ENCODE peak calls at places on chromosomes 16 and 17, in four cellular contexts. Y, M, W and T are unnamed samples.

GRCh38 chr17:31678431-31678830 is 180.6 kb downstream of the COPRS start:
- DNase-seq in Y (peak; percentile 41), M (no peak), W (no peak), T (no peak)

GRCh38 chr17:29585080-29585751 is 4.2 kb downstream of the GIT1 start:
- DNase-seq in Y (no peak), M (no peak), W (no peak), T (no peak)

GRCh38 chr16:17470002-17470870 is 524 bp downstream of the XYLT1 start:
- DNase-seq in Y (no peak), M (no peak), W (peak; percentile 50), T (no peak)

GRCh38 chr17:58249270-58250133 is 11.1 kb downstream of the LPO start:
- DNase-seq in Y (peak; percentile 31), M (peak; percentile 24), W (peak; percentile 96), T (peak; percentile 95)

GRCh38 chr16:82282662-82283061 is 112.6 kb upstream of the MPHOSPH6 start:
- DNase-seq in Y (no peak), M (no peak), W (no peak), T (no peak)

GRCh38 chr16:81697321-81697885 is 81.7 kb upstream of the PLCG2 start:
- DNase-seq in Y (peak; percentile 54), M (peak; percentile 45), W (peak; percentile 68), T (peak; percentile 59)

GRCh38 chr16:54268340-54268739 is 18.2 kb downstream of the IRX3 start:
- DNase-seq in Y (no peak), M (peak; percentile 68), W (no peak), T (no peak)

GRCh38 chr17:17780941-17781590 is 55.7 kb downstream of the SREBF1 start:
- DNase-seq in Y (peak; percentile 65), M (no peak), W (no peak), T (no peak)

GRCh38 chr17:42402121-42402516 is 13.9 kb upstream of the STAT3 start:
- DNase-seq in Y (peak; percentile 57), M (no peak), W (no peak), T (no peak)

GRCh38 chr17:77869665-77870132 is 88.8 kb upstream of the TNRC6C start:
- DNase-seq in Y (no peak), M (no peak), W (no peak), T (no peak)

GRCh38 chr17:81646869-81647600 is 9.3 kb downstream of the PDE6G start:
- DNase-seq in Y (no peak), M (no peak), W (peak; percentile 53), T (no peak)

GRCh38 chr17:79818026-79818758 is 21.0 kb downstream of the CBX4 start:
- DNase-seq in Y (no peak), M (no peak), W (no peak), T (no peak)

GRCh38 chr17:64056269-64057005 is 36.0 kb upstream of the ICAM2 start:
- DNase-seq in Y (no peak), M (no peak), W (no peak), T (no peak)

GRCh38 chr17:29159286-29159860 is 20.8 kb downstream of the MYO18A start:
- DNase-seq in Y (no peak), M (no peak), W (peak; percentile 9), T (no peak)

GRCh38 chr17:49821916-49822315 is 26.0 kb downstream of the TAC4 start:
- DNase-seq in Y (no peak), M (no peak), W (no peak), T (no peak)
- TF ChIP-seq MAZ in Y (no peak), M (no peak), W (no peak), T (no peak)

GRCh38 chr16:9713151-9713550 is 469.1 kb downstream of the GRIN2A start:
- DNase-seq in Y (no peak), M (no peak), W (no peak), T (no peak)
- TF ChIP-seq MAZ in Y (no peak), M (no peak), W (no peak), T (no peak)

GRCh38 chr17:3925684-3926537 is 9.6 kb upstream of the P2RX1 start:
- DNase-seq in Y (no peak), M (no peak), W (no peak), T (no peak)
- TF ChIP-seq MAZ in Y (no peak), M (no peak), W (no peak), T (no peak)

DNA sequence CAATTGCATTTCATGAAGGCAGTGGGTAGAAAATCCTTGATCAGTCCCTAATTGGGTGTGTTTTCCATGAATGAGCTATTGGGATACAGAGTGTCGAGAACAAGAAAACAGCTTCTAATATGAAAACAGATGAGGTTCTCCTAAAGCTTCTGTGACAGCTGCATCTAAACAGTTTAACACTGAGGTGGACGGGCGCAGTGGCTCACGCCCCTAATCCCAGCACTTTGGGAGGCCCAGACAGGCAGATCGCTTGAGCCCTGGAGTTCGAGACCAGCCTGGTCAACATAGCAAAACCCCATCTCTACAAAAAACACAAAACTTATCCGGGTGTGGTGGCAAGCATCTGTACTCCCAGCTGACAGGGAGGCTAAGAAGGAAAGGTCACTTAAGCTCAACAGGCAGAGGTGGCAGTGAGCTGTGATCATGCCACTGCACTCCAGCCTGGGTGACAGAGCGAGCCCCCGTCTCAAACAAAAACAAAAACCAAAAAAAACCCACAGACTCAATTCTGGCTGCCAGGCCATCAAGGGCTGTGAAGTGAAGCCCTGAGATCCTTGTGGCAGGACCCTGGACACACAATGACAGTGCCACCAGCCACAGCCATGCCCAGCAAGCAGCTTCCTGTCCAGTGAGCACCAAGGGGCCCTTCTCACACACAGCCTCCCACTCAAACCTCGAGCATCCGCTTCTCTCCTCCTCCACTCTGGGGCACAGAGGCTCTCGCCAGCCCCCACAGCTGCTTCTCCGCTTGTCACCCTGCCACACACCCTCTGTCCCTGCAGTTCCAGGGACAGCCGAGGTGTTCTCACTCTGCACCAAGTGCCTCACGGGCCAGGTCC is 44.0 kb downstream of the ANKRD11 start:
- DNase-seq in Y (no peak), M (no peak), W (no peak), T (no peak)
- TF ChIP-seq MAZ in Y (no peak), M (no peak), W (no peak), T (no peak)

GRCh38 chr16:4083347-4083870 is 32.8 kb downstream of the ADCY9 start:
- DNase-seq in Y (no peak), M (no peak), W (no peak), T (no peak)

GRCh38 chr16:4081035-4081434 is 35.2 kb downstream of the ADCY9 start:
- DNase-seq in Y (no peak), M (no peak), W (no peak), T (no peak)

GRCh38 chr16:4085405-4085970 is 30.8 kb downstream of the ADCY9 start:
- DNase-seq in Y (no peak), M (no peak), W (no peak), T (no peak)

GRCh38 chr16:4082474-4083044 is 33.7 kb downstream of the ADCY9 start:
- DNase-seq in Y (no peak), M (no peak), W (no peak), T (no peak)

DNA sequence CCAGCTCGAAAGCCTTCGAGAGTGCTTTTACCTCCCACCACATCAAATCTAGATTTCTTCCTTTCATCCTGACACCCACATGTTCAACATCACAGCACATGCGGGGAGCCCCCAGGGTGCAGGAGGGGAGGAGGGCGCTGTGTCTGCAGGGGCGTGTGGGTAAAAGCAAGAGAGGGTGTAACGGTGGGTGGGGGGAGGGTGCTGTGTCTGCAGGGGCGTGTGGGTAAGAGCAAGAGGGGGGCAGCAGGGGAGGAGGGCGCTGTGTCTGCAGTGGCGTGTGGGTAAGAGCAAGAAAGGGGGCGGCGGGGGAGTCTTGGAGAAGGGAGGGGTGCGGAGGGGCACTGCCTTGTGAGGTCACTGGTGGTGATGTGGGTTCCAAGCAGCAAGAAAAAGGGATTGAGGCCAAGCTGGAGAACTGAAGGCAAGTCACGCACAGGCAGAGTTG is 34.6 kb downstream of the ADCY9 start:
- DNase-seq in Y (peak; percentile 49), M (no peak), W (no peak), T (no peak)
- TF ChIP-seq MAZ in Y (no peak), M (no peak), W (no peak), T (no peak)

DNA sequence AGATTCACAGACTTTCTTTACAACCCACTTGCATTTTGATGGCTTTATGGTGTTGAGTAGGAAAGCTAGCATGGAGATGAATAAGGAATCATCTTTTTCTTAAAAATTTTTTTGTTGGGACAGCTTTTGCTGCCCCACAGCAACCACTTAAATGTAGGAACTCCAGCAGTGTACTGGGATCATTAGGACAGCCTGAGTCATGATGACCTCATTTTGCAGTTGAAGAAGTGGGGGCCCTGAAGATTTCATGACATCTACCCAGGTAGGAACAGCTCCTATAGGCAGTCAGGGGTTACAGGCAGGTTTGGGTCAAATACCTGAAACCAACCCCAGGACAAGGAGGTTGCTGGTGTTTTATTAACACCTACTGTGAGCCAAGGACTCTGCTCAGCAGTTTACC is 2.1 kb downstream of the METTL22 start:
- DNase-seq in Y (peak; percentile 63), M (no peak), W (no peak), T (no peak)
- TF ChIP-seq MAZ in Y (no peak), M (no peak), W (no peak), T (no peak)